ENCODE peak calls at places on chromosomes 4 and X, in eight cellular contexts. V, C, S, A, G, U, W and K are unnamed samples.

GRCh38 chrX:15336023-15336413 is 695 bp upstream of the PIGA start:
- DNase-seq in C (no peak), V (peak; percentile 68), U (peak; percentile 77), G (peak; percentile 30), W (no peak), A (peak; percentile 43), S (no peak), K (peak; percentile 11)

GRCh38 chr4:188822698-188823097 is 683.5 kb downstream of the TRIML1 start:
- DNase-seq in C (no peak), U (no peak), A (no peak), W (no peak), V (no peak), S (no peak), G (no peak), K (no peak)

GRCh38 chr4:168600796-168601583 is 104.1 kb downstream of the PALLD start:
- DNase-seq in V (no peak), S (no peak), G (peak; percentile 24), W (no peak), C (no peak), A (no peak), U (no peak), K (no peak)

GRCh38 chr4:13627185-13627605 is 330 bp downstream of the BOD1L1 start:
- DNase-seq in W (no peak), A (peak; percentile 48), U (no peak), V (no peak), C (peak; percentile 22), G (no peak), S (peak; percentile 65), K (no peak)

GRCh38 chr4:137390141-137390540 is 142.2 kb downstream of the PCDH18 start:
- DNase-seq in S (no peak), A (no peak), U (peak; percentile 45), V (peak; percentile 57), W (no peak), C (no peak), G (no peak), K (no peak)

GRCh38 chr4:85738721-85739120 is 263.8 kb downstream of the ARHGAP24 start:
- DNase-seq in W (no peak), C (no peak), G (no peak), S (no peak), V (no peak), A (no peak), U (peak; percentile 55), K (no peak)

GRCh38 chr4:3786196-3786869 is 20.1 kb downstream of the ADRA2C start:
- DNase-seq in G (no peak), V (no peak), S (no peak), C (peak; percentile 65), W (peak; percentile 34), A (no peak), U (peak; percentile 16), K (no peak)

GRCh38 chrX:68693481-68694410 is 46.3 kb downstream of the STARD8 start:
- DNase-seq in A (peak; percentile 84), S (peak; percentile 90), C (peak; percentile 53), V (peak; percentile 53), U (peak; percentile 73), W (peak; percentile 56), G (peak; percentile 6), K (no peak)

GRCh38 chr4:89657931-89658700 is 178.8 kb downstream of the SNCA start:
- DNase-seq in G (no peak), U (peak; percentile 57), W (no peak), V (peak; percentile 18), C (no peak), S (no peak), A (no peak), K (peak; percentile 1)

GRCh38 chr4:54199919-54200318 is 29.2 kb upstream of the PDGFRA start:
- DNase-seq in U (no peak), G (no peak), V (no peak), S (no peak), C (no peak), W (no peak), A (no peak), K (no peak)

GRCh38 chr4:21765810-21766407 is 182.7 kb downstream of the KCNIP4 start:
- DNase-seq in G (peak; percentile 7), U (peak; percentile 61), V (no peak), W (peak; percentile 34), A (no peak), C (peak; percentile 43), S (no peak), K (no peak)

GRCh38 chr4:164357957-164358356 is 396.0 kb upstream of the SMIM31 start:
- DNase-seq in G (no peak), C (no peak), U (no peak), V (peak; percentile 26), W (no peak), A (no peak), S (no peak), K (no peak)

GRCh38 chr4:7911044-7911578 is 28.6 kb downstream of the AFAP1 start:
- DNase-seq in A (peak; percentile 39), S (peak; percentile 74), W (no peak), C (peak; percentile 33), U (peak; percentile 98), V (peak; percentile 91), G (no peak), K (peak; percentile 77)

GRCh38 chr4:108036252-108036651 is 46.6 kb downstream of the HADH start:
- DNase-seq in C (no peak), A (no peak), G (no peak), S (no peak), V (no peak), W (no peak), U (no peak), K (no peak)

GRCh38 chr4:16952462-16952871 is 54.0 kb upstream of the LDB2 start:
- DNase-seq in V (peak; percentile 53), U (peak; percentile 48), C (no peak), S (no peak), W (no peak), G (no peak), A (no peak), K (no peak)

GRCh38 chr4:26105815-26106699 is 192.0 kb downstream of the SMIM20 start:
- DNase-seq in C (no peak), U (peak; percentile 71), W (no peak), G (no peak), A (no peak), V (peak; percentile 67), S (no peak), K (no peak)

GRCh38 chrX:100647095-100647494 is 3.1 kb downstream of the SRPX2 start:
- DNase-seq in A (no peak), W (no peak), C (no peak), G (no peak), S (no peak), U (peak; percentile 48), V (peak; percentile 30), K (no peak)

GRCh38 chr4:55364691-55365346 is 18.8 kb downstream of the SRD5A3 start:
- DNase-seq in W (no peak), V (no peak), G (no peak), A (no peak), S (no peak), C (no peak), U (no peak), K (no peak)

GRCh38 chrX:5388087-5388486 is 840.6 kb downstream of the NLGN4X start:
- DNase-seq in A (no peak), U (no peak), V (no peak), G (no peak), C (no peak), W (no peak), S (no peak), K (no peak)

GRCh38 chr4:79982587-79983327 is 90.3 kb downstream of the ANTXR2 start:
- DNase-seq in W (no peak), V (no peak), S (no peak), A (no peak), C (no peak), U (peak; percentile 32), G (no peak), K (no peak)

GRCh38 chr4:8201341-8201781 is 2.3 kb downstream of the SH3TC1 start:
- DNase-seq in C (no peak), S (no peak), V (no peak), G (no peak), A (no peak), U (no peak), W (no peak), K (no peak)

GRCh38 chrX:111047575-111047974 is 48.4 kb upstream of the PAK3 start:
- DNase-seq in U (no peak), S (no peak), A (no peak), V (no peak), W (no peak), C (no peak), G (no peak), K (no peak)

DNA sequence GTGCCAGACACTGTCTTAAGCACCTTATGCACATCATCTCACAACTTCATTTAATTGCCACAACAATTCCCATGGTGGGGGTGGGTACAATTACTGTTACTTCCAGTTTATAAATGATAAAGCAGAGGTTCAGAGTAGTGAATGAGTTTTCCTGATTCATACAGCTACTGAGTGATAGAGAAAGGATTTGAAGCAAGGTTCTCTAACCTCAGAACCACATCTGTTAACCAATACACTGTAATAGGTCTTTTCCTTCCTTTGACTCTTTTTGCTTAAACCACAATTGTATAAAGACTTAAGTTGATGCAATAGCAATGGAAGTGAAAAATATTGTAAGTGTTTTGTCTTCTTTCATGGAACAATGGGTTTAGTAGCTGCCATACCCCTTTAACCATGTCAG is 43.5 kb upstream of the PAK3 start:
- DNase-seq in W (no peak), G (no peak), A (no peak), U (no peak), C (no peak), V (peak; percentile 28), S (no peak), K (no peak)
- H3K27me3 ChIP-seq in W (no peaks in the 10 kb centered on the region), G (no peaks in the 10 kb centered on the region), A (no peaks in the 10 kb centered on the region), U (no peaks in the 10 kb centered on the region), C (no peaks in the 10 kb centered on the region), V (no peaks in the 10 kb centered on the region), S (no peaks in the 10 kb centered on the region), K (no peaks in the 10 kb centered on the region)

GRCh38 chrX:144006811-144007210 is 122.9 kb downstream of the UBE2NL start:
- DNase-seq in U (peak; percentile 48), V (peak; percentile 10), A (no peak), W (no peak), C (no peak), G (no peak), S (no peak), K (no peak)
- H3K9me3 ChIP-seq in U (no peaks in the 10 kb centered on the region), V (no peaks in the 10 kb centered on the region), A (no peaks in the 10 kb centered on the region), W (peaks cover 9% of the 10 kb centered on the region), C (no peaks in the 10 kb centered on the region), G (no peaks in the 10 kb centered on the region), S (no peaks in the 10 kb centered on the region), K (peaks cover 3% of the 10 kb centered on the region)

GRCh38 chr4:76898385-76898692 is 395 bp upstream of the SOWAHB start:
- DNase-seq in G (no peak), S (no peak), W (no peak), C (no peak), V (no peak), A (no peak), U (no peak), K (no peak)
- H3K4me3 ChIP-seq in G (peak overlapping the region; percentile 52), S (peak overlapping the region; percentile 50), W (peak overlapping the region; percentile 76), C (peak overlapping the region; percentile 66), V (peak overlapping the region; percentile 49), A (peak overlapping the region; percentile 46), U (peak overlapping the region; percentile 55), K (peak overlapping the region; percentile 48)

GRCh38 chrX:107448625-107449468 is 605 bp upstream of the FRMPD3 start:
- DNase-seq in A (no peak), W (no peak), S (no peak), C (no peak), U (peak; percentile 14), V (no peak), G (no peak), K (no peak)
- H3K27me3 ChIP-seq in A (peaks cover 61% of the 10 kb centered on the region), W (no peaks in the 10 kb centered on the region), S (peaks cover 14% of the 10 kb centered on the region), C (peaks cover 7% of the 10 kb centered on the region), U (peaks cover 18% of the 10 kb centered on the region), V (peaks cover 3% of the 10 kb centered on the region), G (no peaks in the 10 kb centered on the region), K (peaks cover 29% of the 10 kb centered on the region)